ENCODE peak calls at places on chromosomes 1 and 21, in five cellular contexts. E is IMR-90, S is esophagus squamous epithelium, F is mucosa of descending colon, C is body of pancreas. T is an unnamed sample.

GRCh38 chr1:68293609-68294353 is 61.5 kb upstream of the WLS start:
- DNase-seq in E (peak; percentile 45), S (no peak), F (no peak), C (no peak), T (peak; percentile 57)

GRCh38 chr1:52364235-52364839 is 1.7 kb downstream of the CC2D1B start:
- DNase-seq in E (no peak), S (no peak), F (no peak), C (no peak), T (no peak)

GRCh38 chr1:196382383-196382782 is 225.9 kb downstream of the KCNT2 start:
- DNase-seq in E (no peak), S (no peak), F (no peak), C (no peak), T (no peak)

GRCh38 chr1:23369335-23370013 is at the start of gene ZNF436:
- DNase-seq in E (peak; percentile 83), S (no peak), F (peak; percentile 61), C (peak; percentile 83), T (peak; percentile 96)

GRCh38 chr1:72869441-72869840 is 587.1 kb upstream of the NEGR1 start:
- DNase-seq in E (no peak), S (no peak), F (no peak), C (no peak), T (no peak)

GRCh38 chr1:6507461-6507911 is 16.0 kb upstream of the PLEKHG5 start:
- DNase-seq in E (no peak), S (no peak), F (no peak), C (no peak), T (no peak)

GRCh38 chr21:44012474-44013379 is 618 bp downstream of the TRAPPC10 start:
- DNase-seq in E (peak; percentile 13), S (no peak), F (peak; percentile 90), C (peak; percentile 39), T (peak; percentile 43)

GRCh38 chr1:15168479-15168878 is 14.9 kb downstream of the TMEM51 start:
- DNase-seq in E (peak; percentile 99), S (no peak), F (no peak), C (peak; percentile 64), T (peak; percentile 72)

GRCh38 chr1:85201340-85202091 is 700 bp upstream of the SYDE2 start:
- DNase-seq in E (peak; percentile 49), S (no peak), F (peak; percentile 80), C (peak; percentile 79), T (peak; percentile 70)

GRCh38 chr1:103125219-103125618 is 16.9 kb upstream of the COL11A1 start:
- DNase-seq in E (no peak), S (no peak), F (no peak), C (no peak), T (no peak)

GRCh38 chr1:51957618-51958017 is 32.9 kb downstream of the RAB3B start:
- DNase-seq in E (no peak), S (no peak), F (no peak), C (no peak), T (no peak)

GRCh38 chr1:247360991-247361721 is 29.5 kb upstream of the ZNF496 start:
- DNase-seq in E (peak; percentile 21), S (no peak), F (no peak), C (no peak), T (peak; percentile 59)

GRCh38 chr1:116567790-116568667 is 2.8 kb downstream of the CD58 start:
- DNase-seq in E (no peak), S (no peak), F (no peak), C (no peak), T (no peak)

GRCh38 chr1:32215629-32216505 is 6.3 kb downstream of the TMEM234 start:
- DNase-seq in E (peak; percentile 66), S (no peak), F (peak; percentile 78), C (peak; percentile 72), T (peak; percentile 76)

GRCh38 chr1:11176081-11176706 is 13.0 kb upstream of the ANGPTL7 start:
- DNase-seq in E (peak; percentile 33), S (no peak), F (no peak), C (no peak), T (no peak)

GRCh38 chr1:62725255-62725654 is 37.1 kb upstream of the DOCK7 start:
- DNase-seq in E (peak; percentile 94), S (no peak), F (no peak), C (no peak), T (peak; percentile 88)

GRCh38 chr21:19475525-19475924 is 1071.9 kb upstream of the TMPRSS15 start:
- DNase-seq in E (no peak), S (no peak), F (no peak), C (no peak), T (peak; percentile 6)

GRCh38 chr1:201310251-201310985 is 27.1 kb downstream of the PKP1 start:
- DNase-seq in E (no peak), S (no peak), F (no peak), C (no peak), T (no peak)

GRCh38 chr21:38989097-38989744 is 183.5 kb downstream of the ETS2 start:
- DNase-seq in E (no peak), S (no peak), F (no peak), C (no peak), T (no peak)

GRCh38 chr1:8165595-8166360 is 139.7 kb upstream of the ERRFI1 start:
- DNase-seq in E (no peak), S (no peak), F (no peak), C (no peak), T (no peak)

GRCh38 chr1:155012052-155012546 is 9.5 kb downstream of the ZBTB7B start:
- DNase-seq in E (no peak), S (no peak), F (peak; percentile 89), C (peak; percentile 66), T (peak; percentile 76)

GRCh38 chr1:100183370-100183769 is 5.3 kb upstream of the LRRC39 start:
- DNase-seq in E (no peak), S (no peak), F (no peak), C (no peak), T (no peak)

GRCh38 chr1:94654505-94654904 is 112.9 kb upstream of the F3 start:
- DNase-seq in E (no peak), S (no peak), F (no peak), C (no peak), T (no peak)

GRCh38 chr1:22915816-22916468 is 56.7 kb downstream of the LACTBL1 start:
- DNase-seq in E (no peak), S (no peak), F (no peak), C (no peak), T (no peak)

GRCh38 chr21:39956586-39956985 is 89.3 kb downstream of the PCP4 start:
- DNase-seq in E (no peak), S (no peak), F (no peak), C (no peak), T (no peak)

GRCh38 chr1:159800177-159800935 is 1.8 kb upstream of the FCRL6 start:
- DNase-seq in E (no peak), S (no peak), F (no peak), C (no peak), T (no peak)

GRCh38 chr1:3093928-3094626 is 25.1 kb downstream of the PRDM16 start:
- DNase-seq in E (no peak), S (no peak), F (no peak), C (peak; percentile 70), T (no peak)

GRCh38 chr1:67213164-67213563 is 46.9 kb downstream of the IL23R start:
- DNase-seq in E (peak; percentile 17), S (no peak), F (no peak), C (no peak), T (peak; percentile 31)

GRCh38 chr1:64631346-64632052 is 113.4 kb upstream of the RAVER2 start:
- DNase-seq in E (no peak), S (no peak), F (no peak), C (no peak), T (no peak)

GRCh38 chr1:160429125-160429551 is 28.8 kb downstream of the VANGL2 start:
- DNase-seq in E (no peak), S (no peak), F (peak; percentile 44), C (no peak), T (peak; percentile 4)

GRCh38 chr1:212915245-212916091 is 34.9 kb upstream of the VASH2 start:
- DNase-seq in E (peak; percentile 87), S (no peak), F (no peak), C (peak; percentile 32), T (peak; percentile 87)

DNA sequence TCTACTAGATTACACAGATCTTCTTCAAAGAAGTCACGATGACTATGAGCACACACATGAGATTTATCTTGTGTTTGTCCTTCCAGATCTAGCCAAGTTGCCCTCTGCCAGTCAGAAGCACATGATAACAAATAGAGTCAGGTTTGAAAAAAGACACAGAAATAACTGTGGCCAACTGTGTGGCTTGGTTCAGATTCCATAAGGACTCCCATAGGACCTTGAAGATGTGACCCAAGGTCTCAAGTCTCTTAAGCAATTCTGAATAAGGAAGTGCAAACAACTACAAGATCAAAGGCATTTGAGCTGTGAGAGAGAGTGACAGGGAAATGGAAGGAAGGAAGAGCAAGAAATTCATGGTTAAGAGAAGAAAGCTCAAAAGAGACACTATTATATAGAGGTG is 194.0 kb downstream of the PLPP3 start:
- DNase-seq in E (no peak), S (no peak), F (no peak), C (no peak), T (no peak)
- H3K4me3 ChIP-seq in E (no peak overlapping the region), S (no peak overlapping the region), F (no peak overlapping the region), C (no peak overlapping the region), T (no peak overlapping the region)

GRCh38 chr1:27109103-27109822 is 45.7 kb downstream of the SLC9A1 start:
- DNase-seq in E (no peak), S (no peak), F (peak; percentile 53), C (no peak), T (peak; percentile 38)
- TF ChIP-seq CTCF in E (peak; percentile 36), S (peak; percentile 31), F (no peak), C (no peak), T (peak; percentile 32)

DNA sequence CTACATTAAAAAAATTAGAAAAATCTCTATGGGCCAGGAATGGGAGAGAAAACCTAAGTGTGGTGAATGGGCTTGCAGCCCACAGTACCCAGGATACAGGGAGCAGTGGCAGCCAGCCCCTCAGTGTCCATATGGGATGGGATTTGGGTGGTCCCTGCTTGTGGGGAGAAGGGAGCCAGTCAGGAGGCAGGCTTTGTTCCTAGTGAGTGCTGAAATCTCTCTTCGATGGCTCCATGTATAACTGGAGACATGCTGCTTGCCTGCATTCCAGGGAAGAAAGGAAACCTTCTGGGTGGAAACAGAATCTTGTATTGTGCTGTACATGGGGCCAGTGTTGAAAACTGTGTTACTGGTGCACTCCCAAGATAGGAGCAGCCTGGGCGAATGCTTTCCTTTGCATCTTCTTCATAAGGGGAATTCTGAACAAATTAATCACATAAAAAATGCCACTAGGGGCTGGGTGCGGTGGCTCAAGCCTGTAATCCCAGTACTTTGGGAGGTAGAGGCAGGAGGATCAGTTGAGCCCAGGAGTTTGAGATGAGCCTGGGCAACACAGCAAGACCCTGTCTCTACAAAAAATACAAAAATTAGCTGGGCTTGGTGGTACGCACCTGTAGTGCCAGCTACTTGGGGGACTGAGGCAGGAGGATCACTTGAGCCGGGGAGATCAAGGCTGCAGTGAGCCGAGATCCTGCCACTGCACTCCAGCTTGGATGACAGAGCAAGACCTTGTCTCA is 36.0 kb downstream of the PTPRU start:
- DNase-seq in E (no peak), S (no peak), F (no peak), C (no peak), T (no peak)
- H3K4me3 ChIP-seq in E (no peak overlapping the region), S (no peak overlapping the region), F (no peak overlapping the region), C (no peak overlapping the region), T (no peak overlapping the region)

GRCh38 chr1:18326171-18326950 is 154.4 kb upstream of the KLHDC7A start:
- DNase-seq in E (no peak), S (no peak), F (no peak), C (no peak), T (no peak)

GRCh38 chr1:18322353-18323032 is 158.2 kb upstream of the KLHDC7A start:
- DNase-seq in E (no peak), S (no peak), F (no peak), C (no peak), T (no peak)

GRCh38 chr1:18325151-18325550 is 155.6 kb upstream of the KLHDC7A start:
- DNase-seq in E (no peak), S (no peak), F (no peak), C (no peak), T (no peak)

GRCh38 chr1:18323259-18323658 is 157.5 kb upstream of the KLHDC7A start:
- DNase-seq in E (no peak), S (no peak), F (no peak), C (no peak), T (no peak)

GRCh38 chr1:18324246-18324645 is 156.5 kb upstream of the KLHDC7A start:
- DNase-seq in E (no peak), S (no peak), F (no peak), C (no peak), T (no peak)
- TF ChIP-seq CTCF in E (no peak), S (no peak), F (no peak), C (no peak), T (peak; percentile 6)